ENCODE peak calls at places on chromosomes 3 and 15, in seven cellular contexts. K is SW 1271; P is AG04450; Y is RWPE2; I is CD8-positive, alpha-beta T cell; Q is iPS-NIHi11; W is posterior cingulate gyrus. M is an unnamed sample.

GRCh38 chr15:88655780-88656488 is 17.1 kb downstream of the ISG20 start:
- DNase-seq in K (no peak), P (no peak), Y (peak), I (peak), Q (no peak), W (no peak), M (no peak)

GRCh38 chr3:15819576-15819975 is 21.8 kb upstream of the ANKRD28 start:
- DNase-seq in K (no peak), P (no peak), Y (no peak), I (no peak), Q (no peak), W (no peak), M (no peak)

GRCh38 chr15:43988900-43989299 is 162.1 kb downstream of the WDR76 start:
- DNase-seq in K (no peak), P (no peak), Y (no peak), I (no peak), Q (no peak), W (no peak), M (no peak)

GRCh38 chr3:12766541-12766940 is 7.5 kb upstream of the TMEM40 start:
- DNase-seq in K (no peak), P (no peak), Y (no peak), I (no peak), Q (no peak), W (no peak), M (no peak)

GRCh38 chr3:108879915-108880314 is 57.3 kb downstream of the TRAT1 start:
- DNase-seq in K (no peak), P (no peak), Y (no peak), I (no peak), Q (no peak), W (no peak), M (peak)

GRCh38 chr3:164194842-164195241 is 883.5 kb downstream of the SI start:
- DNase-seq in K (no peak), P (no peak), Y (no peak), I (no peak), Q (no peak), W (no peak), M (no peak)

GRCh38 chr15:93080451-93080850 is 8.6 kb downstream of the RGMA start:
- DNase-seq in K (no peak), P (no peak), Y (no peak), I (no peak), Q (no peak), W (no peak), M (no peak)

GRCh38 chr3:118472586-118472985 is 562.1 kb downstream of the IGSF11 start:
- DNase-seq in K (no peak), P (no peak), Y (no peak), I (no peak), Q (no peak), W (no peak), M (no peak)

GRCh38 chr3:105274536-105274935 is 92.2 kb upstream of the ALCAM start:
- DNase-seq in K (no peak), P (no peak), Y (peak), I (no peak), Q (no peak), W (no peak), M (no peak)

GRCh38 chr15:41180206-41180789 is 50.3 kb downstream of the EXD1 start:
- DNase-seq in K (no peak), P (no peak), Y (no peak), I (no peak), Q (no peak), W (no peak), M (no peak)

GRCh38 chr3:147943265-147943945 is 534.2 kb downstream of the ZIC1 start:
- DNase-seq in K (peak), P (peak), Y (no peak), I (no peak), Q (no peak), W (no peak), M (no peak)

GRCh38 chr15:62787401-62787800 is 255.1 kb upstream of the TPM1 start:
- DNase-seq in K (no peak), P (no peak), Y (no peak), I (no peak), Q (no peak), W (no peak), M (no peak)

GRCh38 chr15:51132384-51133139 is 37.9 kb upstream of the TNFAIP8L3 start:
- DNase-seq in K (peak), P (peak), Y (no peak), I (no peak), Q (peak), W (no peak), M (peak)

GRCh38 chr15:49085696-49086459 is 39.6 kb upstream of the SECISBP2L start:
- DNase-seq in K (no peak), P (no peak), Y (no peak), I (no peak), Q (no peak), W (no peak), M (no peak)

GRCh38 chr3:184395320-184395660 is 15.4 kb downstream of the CHRD start:
- DNase-seq in K (no peak), P (no peak), Y (no peak), I (no peak), Q (no peak), W (no peak), M (no peak)

GRCh38 chr15:48898083-48898482 is 20.1 kb downstream of the EID1 start:
- DNase-seq in K (no peak), P (no peak), Y (no peak), I (no peak), Q (no peak), W (no peak), M (no peak)

GRCh38 chr3:102512734-102513518 is 78.1 kb downstream of the ZPLD1 start:
- DNase-seq in K (no peak), P (no peak), Y (no peak), I (no peak), Q (no peak), W (no peak), M (no peak)

M was measured in WTC11.